ENCODE peak calls at places on chromosomes 1 and 21, in six cellular contexts. P is lower leg skin; E is GM13976; S is AG09319; A is natural killer cell; B is CD8-positive, alpha-beta T cell. Z is an unnamed sample.

GRCh38 chr1:224235819-224236493 is 52.9 kb downstream of the DEGS1 start:
- DNase-seq in P (no peak), A (no peak), B (no peak), S (no peak), E (no peak), Z (no peak)

GRCh38 chr21:32917392-32918135 is 108.2 kb upstream of the OLIG2 start:
- DNase-seq in B (no peak), E (no peak), S (no peak), A (no peak), P (no peak), Z (no peak)

GRCh38 chr1:1432951-1433803 is 2.3 kb upstream of the VWA1 start:
- DNase-seq in A (no peak), B (no peak), P (peak), S (no peak), E (peak), Z (no peak)

GRCh38 chr1:65066379-65066765 is 81.6 kb upstream of the AK4 start:
- DNase-seq in A (no peak), S (no peak), B (no peak), P (no peak), E (no peak), Z (no peak)

GRCh38 chr1:237098517-237098916 is 56.5 kb downstream of the RYR2 start:
- DNase-seq in S (no peak), B (no peak), E (no peak), A (no peak), P (no peak), Z (no peak)

GRCh38 chr1:35808376-35809155 is 750 bp downstream of the AGO4 start:
- DNase-seq in B (peak), A (no peak), P (peak), S (no peak), E (peak), Z (peak)

GRCh38 chr1:25342846-25343245 is 4.7 kb downstream of the TMEM50A start:
- DNase-seq in B (no peak), S (no peak), E (no peak), P (no peak), A (no peak), Z (no peak)

GRCh38 chr21:45974073-45975016 is 7.2 kb upstream of the COL6A1 start:
- DNase-seq in A (no peak), B (no peak), P (no peak), S (no peak), E (peak), Z (peak)

GRCh38 chr1:42937836-42938595 is 20.7 kb downstream of the SLC2A1 start:
- DNase-seq in E (no peak), A (no peak), B (no peak), P (no peak), S (no peak), Z (peak)

GRCh38 chr1:30610917-30611316 is 112.5 kb downstream of the MATN1 start:
- DNase-seq in B (no peak), A (no peak), S (no peak), E (no peak), P (no peak), Z (no peak)

GRCh38 chr1:151639466-151639865 is 27.6 kb downstream of the SNX27 start:
- DNase-seq in S (no peak), A (no peak), E (no peak), P (no peak), B (no peak), Z (no peak)

GRCh38 chr1:202968895-202969295 is 1.8 kb upstream of the CYB5R1 start:
- DNase-seq in A (no peak), S (no peak), B (no peak), E (peak), P (peak), Z (peak)
- TF ChIP-seq CTCF in A (peak), S (peak), B (peak), E (peak), P (no peak), Z (peak)

GRCh38 chr1:28886731-28887417 is 27.5 kb upstream of the EPB41 start:
- DNase-seq in E (peak), B (peak), A (peak), S (peak), P (peak), Z (peak)
- TF ChIP-seq CTCF in E (no peak), B (no peak), A (no peak), S (no peak), P (no peak), Z (no peak)

DNA sequence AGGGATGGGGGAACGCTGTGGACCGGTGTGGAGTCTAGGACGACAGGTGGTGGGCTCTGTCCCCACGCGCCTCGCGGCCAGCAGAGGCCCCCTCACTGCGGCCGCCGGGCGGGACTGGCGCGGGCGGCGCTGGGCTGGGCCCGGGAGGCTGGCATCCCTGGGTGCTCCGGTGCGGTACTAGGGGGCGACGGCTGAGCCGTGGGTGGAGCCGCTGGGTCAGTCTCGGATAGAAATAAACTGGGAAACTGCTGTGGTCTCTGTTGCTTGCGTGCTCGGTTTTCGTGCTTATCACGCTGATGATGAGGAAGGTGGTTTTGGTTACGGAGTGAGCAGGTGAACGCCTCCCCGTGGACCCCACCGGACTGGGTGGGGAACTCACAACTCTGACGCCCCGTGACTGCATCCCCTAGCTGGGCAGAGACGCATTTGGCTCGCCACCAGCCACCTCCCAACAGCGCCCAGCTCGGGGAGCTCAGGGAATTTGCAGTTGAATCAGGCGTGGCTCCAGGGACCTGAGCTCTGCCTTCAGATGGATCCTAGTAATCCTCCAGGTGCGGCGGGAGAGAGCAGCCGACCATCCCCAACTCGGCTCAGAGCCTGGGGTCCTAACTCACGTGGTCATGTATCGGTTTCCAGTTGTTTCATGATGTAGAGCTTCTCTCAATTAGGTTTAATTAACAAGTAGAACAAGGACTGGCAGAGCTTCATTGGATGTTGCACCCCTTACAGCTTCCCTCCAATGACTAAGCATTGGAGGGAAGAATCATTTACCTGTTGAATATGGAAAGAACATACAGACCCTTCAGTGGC is 32.1 kb downstream of the HSD17B7 start:
- DNase-seq in A (peak), E (peak), P (no peak), B (no peak), S (no peak), Z (no peak)
- TF ChIP-seq CTCF in A (no peak), E (no peak), P (no peak), B (no peak), S (no peak), Z (no peak)

GRCh38 chr1:234373938-234374240 is 633 bp downstream of the COA6 start:
- DNase-seq in E (peak), S (no peak), P (no peak), A (no peak), B (no peak), Z (no peak)

GRCh38 chr1:234371414-234371813 is 1.8 kb upstream of the COA6 start:
- DNase-seq in B (no peak), S (no peak), A (no peak), P (no peak), E (no peak), Z (no peak)

GRCh38 chr1:234375672-234376071 is 2.4 kb downstream of the COA6 start:
- DNase-seq in S (no peak), P (no peak), A (no peak), B (no peak), E (no peak), Z (no peak)

GRCh38 chr1:234372011-234372757 is 1.1 kb upstream of the COA6 start:
- DNase-seq in S (no peak), B (no peak), E (no peak), A (no peak), P (no peak), Z (no peak)

GRCh38 chr1:234373064-234373937 is at the start of gene COA6:
- DNase-seq in B (peak), S (peak), E (peak), P (peak), A (peak), Z (peak)
- TF ChIP-seq CTCF in B (no peak), S (no peak), E (no peak), P (no peak), A (no peak), Z (no peak)

GRCh38 chr1:39379187-39379586 is 112.2 kb upstream of the BMP8A start:
- DNase-seq in P (no peak), B (no peak), A (no peak), S (no peak), E (no peak), Z (no peak)
- TF ChIP-seq CTCF in P (no peak), B (no peak), A (no peak), S (no peak), E (no peak), Z (no peak)

GRCh38 chr1:34460193-34460592 is 283.5 kb downstream of the C1orf94 start:
- DNase-seq in P (no peak), S (no peak), A (no peak), E (peak), B (no peak), Z (no peak)
- TF ChIP-seq CTCF in P (no peak), S (peak), A (peak), E (peak), B (peak), Z (peak)

DNA sequence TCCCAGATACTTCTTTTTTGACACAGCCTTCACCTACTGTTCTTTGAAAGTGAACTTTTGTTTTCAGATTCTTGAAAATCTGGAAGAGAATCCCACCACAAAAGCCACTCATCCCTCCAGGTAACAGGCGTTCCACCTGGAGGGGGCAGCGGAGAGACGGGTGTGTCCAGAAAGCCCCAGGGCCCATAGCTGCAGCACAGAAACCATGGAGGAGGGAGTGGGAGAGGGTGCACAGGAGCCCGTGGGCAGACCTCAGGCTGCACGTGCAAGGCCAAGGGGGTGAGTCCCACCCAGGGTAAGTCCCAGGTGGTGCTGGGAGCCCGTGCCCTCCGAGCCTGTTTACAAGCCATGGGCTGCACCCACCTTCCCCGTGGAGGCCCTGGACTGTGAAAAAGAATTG is 86.5 kb downstream of the PSMG1 start:
- DNase-seq in B (no peak), S (no peak), A (no peak), E (peak), P (no peak), Z (no peak)
- TF ChIP-seq CTCF in B (no peak), S (no peak), A (no peak), E (no peak), P (no peak), Z (no peak)

DNA sequence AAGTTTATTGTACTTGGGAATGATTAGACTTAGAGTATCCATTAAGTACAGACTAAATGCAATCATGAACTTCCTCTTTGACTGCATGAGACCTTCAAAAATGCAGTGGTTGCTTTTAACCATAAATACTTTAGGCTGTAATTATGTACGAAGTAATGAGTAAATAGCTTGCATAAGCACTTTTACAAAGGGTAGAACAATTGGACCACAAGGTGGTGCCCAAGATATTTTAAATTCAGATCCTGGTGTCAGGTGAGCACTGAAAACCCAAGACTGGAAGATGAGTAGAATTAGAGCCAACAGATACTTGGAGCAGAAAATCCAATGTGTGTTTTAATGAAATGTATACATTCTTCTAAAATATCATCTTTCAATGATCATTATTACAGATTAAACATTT is 43.4 kb upstream of the RHOU start:
- DNase-seq in P (peak), A (no peak), B (no peak), E (peak), S (no peak), Z (no peak)
- TF ChIP-seq CTCF in P (no peak), A (no peak), B (peak), E (no peak), S (peak), Z (no peak)

GRCh38 chr1:56137090-56137489 is 442.3 kb downstream of the PLPP3 start:
- DNase-seq in S (no peak), P (no peak), E (no peak), A (no peak), B (no peak), Z (no peak)

GRCh38 chr1:56135864-56136147 is 443.6 kb downstream of the PLPP3 start:
- DNase-seq in B (no peak), P (no peak), A (no peak), S (no peak), E (no peak), Z (no peak)

GRCh38 chr1:56135069-56135863 is 444.1 kb downstream of the PLPP3 start:
- DNase-seq in B (no peak), E (peak), S (no peak), P (no peak), A (no peak), Z (no peak)

GRCh38 chr1:56139786-56140185 is 439.6 kb downstream of the PLPP3 start:
- DNase-seq in E (no peak), B (no peak), S (no peak), P (no peak), A (no peak), Z (no peak)

DNA sequence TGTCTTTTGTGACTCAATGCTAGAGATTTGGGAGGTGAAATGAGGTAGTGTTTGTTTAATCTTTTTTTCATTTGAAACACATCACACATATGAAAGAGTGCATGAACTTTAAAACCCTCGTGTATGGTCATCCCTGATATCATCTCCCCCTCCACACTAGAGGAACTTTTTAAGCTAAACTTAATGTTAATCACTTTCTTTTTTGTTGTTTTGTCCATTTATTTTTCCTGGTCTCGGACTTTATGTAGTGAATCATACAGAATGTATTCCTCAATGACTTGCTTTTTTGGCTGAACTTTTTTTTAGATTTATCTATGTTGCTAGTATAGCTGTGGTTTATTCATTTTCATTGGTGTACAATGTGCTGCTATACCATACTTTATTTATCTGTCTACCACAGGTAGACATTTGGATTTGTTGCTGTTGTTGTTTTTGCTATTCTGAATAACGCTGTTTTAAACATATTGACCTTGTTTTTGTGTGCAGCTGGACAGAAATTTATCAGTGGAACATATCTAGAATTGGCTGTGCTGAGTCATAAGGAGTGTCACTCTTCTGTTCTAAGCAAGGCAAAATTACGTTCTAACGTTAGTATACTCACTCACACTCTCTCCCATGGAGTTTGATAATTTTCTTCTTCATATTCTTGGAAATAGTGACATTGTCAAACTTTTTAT is 441.4 kb downstream of the PLPP3 start:
- DNase-seq in B (no peak), S (no peak), P (no peak), A (no peak), E (no peak), Z (no peak)
- TF ChIP-seq CTCF in B (no peak), S (no peak), P (no peak), A (no peak), E (no peak), Z (no peak)

GRCh38 chr1:17400725-17401341 is 28.8 kb downstream of the PADI6 start:
- DNase-seq in A (no peak), E (peak), P (no peak), B (no peak), S (no peak), Z (no peak)
- TF ChIP-seq CTCF in A (no peak), E (no peak), P (no peak), B (no peak), S (no peak), Z (no peak)